ENCODE peak calls at places on chromosome 21, in six cellular contexts. V is K562, A is H1, Z is heart left ventricle, M is adrenal gland, P is mucosa of descending colon. K is an unnamed sample.

GRCh38 chr21:39003982-39004775 is 179.1 kb downstream of the PSMG1 start:
- DNase-seq in A (no peak), M (no peak), Z (no peak), P (peak), V (peak), K (no peak)

GRCh38 chr21:46424062-46424591 is 34.6 kb upstream of the DIP2A start:
- DNase-seq in V (no peak), P (peak), M (no peak), Z (peak), A (no peak), K (no peak)

GRCh38 chr21:35614412-35614901 is 445.9 kb downstream of the SETD4 start:
- DNase-seq in Z (no peak), V (peak), P (no peak), A (no peak), M (no peak), K (peak)

GRCh38 chr21:44994016-44994365 is 54.2 kb downstream of the SLX9 start:
- DNase-seq in P (peak), A (no peak), V (no peak), M (no peak), Z (peak), K (no peak)

GRCh38 chr21:39029086-39029772 is 154.0 kb downstream of the PSMG1 start:
- DNase-seq in Z (no peak), P (no peak), A (no peak), M (no peak), V (no peak), K (peak)

GRCh38 chr21:36059823-36060158 is 535 bp downstream of the SETD4 start:
- DNase-seq in A (peak), P (no peak), Z (peak), M (peak), V (peak), K (no peak)

GRCh38 chr21:37564341-37564923 is 197.9 kb downstream of the DYRK1A start:
- DNase-seq in P (peak), V (peak), Z (peak), A (peak), M (peak), K (peak)

GRCh38 chr21:41783476-41784150 is 16.8 kb upstream of the RIPK4 start:
- DNase-seq in Z (no peak), A (no peak), V (peak), P (peak), M (no peak), K (peak)

GRCh38 chr21:45801989-45802388 is 158.5 kb downstream of the PCBP3 start:
- DNase-seq in M (no peak), V (no peak), A (no peak), P (no peak), Z (no peak), K (no peak)

GRCh38 chr21:17667256-17667655 is 54.6 kb upstream of the BTG3 start:
- DNase-seq in A (no peak), M (no peak), V (no peak), P (no peak), Z (no peak), K (no peak)

GRCh38 chr21:41727784-41728763 is 38.8 kb downstream of the RIPK4 start:
- DNase-seq in M (no peak), V (no peak), A (no peak), P (peak), Z (no peak), K (no peak)

GRCh38 chr21:37580690-37581089 is 214.1 kb downstream of the DYRK1A start:
- DNase-seq in Z (no peak), P (no peak), M (no peak), V (no peak), A (no peak), K (no peak)

GRCh38 chr21:35048183-35048601 is 910 bp downstream of the RUNX1 start:
- DNase-seq in V (no peak), P (no peak), Z (peak), A (no peak), M (peak), K (no peak)

GRCh38 chr21:23725576-23725975 is 1881.7 kb downstream of the MRPL39 start:
- DNase-seq in M (no peak), A (no peak), V (peak), Z (no peak), P (no peak), K (no peak)

GRCh38 chr21:46391773-46392172 is 66.9 kb upstream of the DIP2A start:
- DNase-seq in P (peak), M (no peak), V (no peak), A (no peak), Z (peak), K (no peak)

GRCh38 chr21:42674351-42674940 is 21.0 kb downstream of the PDE9A start:
- DNase-seq in M (no peak), P (no peak), V (peak), A (peak), Z (peak), K (no peak)

GRCh38 chr21:42220138-42220701 is 1.3 kb downstream of the ABCG1 start:
- DNase-seq in M (peak), A (peak), P (peak), V (no peak), Z (no peak), K (peak)

GRCh38 chr21:45283019-45283610 is 4.6 kb downstream of the POFUT2 start:
- DNase-seq in V (no peak), Z (no peak), P (no peak), M (peak), A (no peak), K (no peak)

GRCh38 chr21:43195131-43196021 is 26.6 kb downstream of the CRYAA start:
- DNase-seq in Z (peak), P (peak), A (no peak), M (peak), V (no peak), K (no peak)

GRCh38 chr21:34941162-34941561 is 107.9 kb downstream of the RUNX1 start:
- DNase-seq in P (no peak), A (no peak), V (no peak), Z (no peak), M (no peak), K (no peak)

GRCh38 chr21:36698160-36699025 is 522 bp upstream of the SIM2 start:
- DNase-seq in V (no peak), A (peak), P (no peak), Z (no peak), M (no peak), K (no peak)

GRCh38 chr21:38219049-38219628 is 37.7 kb upstream of the KCNJ15 start:
- DNase-seq in V (peak), Z (peak), M (peak), P (peak), A (peak), K (peak)

GRCh38 chr21:39082656-39083376 is 100.4 kb downstream of the PSMG1 start:
- DNase-seq in P (no peak), Z (no peak), A (no peak), V (peak), M (no peak), K (no peak)

GRCh38 chr21:46439906-46440305 is 18.8 kb upstream of the DIP2A start:
- DNase-seq in Z (no peak), V (no peak), A (no peak), P (no peak), M (no peak), K (no peak)

GRCh38 chr21:39134288-39134810 is 48.9 kb downstream of the PSMG1 start:
- DNase-seq in Z (no peak), V (no peak), P (no peak), M (no peak), A (peak), K (no peak)

GRCh38 chr21:44301961-44302406 is 2.1 kb downstream of the PFKL start:
- DNase-seq in A (no peak), P (no peak), M (no peak), V (no peak), Z (no peak), K (no peak)

GRCh38 chr21:39121600-39122355 is 61.5 kb downstream of the PSMG1 start:
- DNase-seq in Z (no peak), A (peak), V (no peak), P (no peak), M (no peak), K (peak)

GRCh38 chr21:31660134-31660565 is 657 bp downstream of the SOD1 start:
- DNase-seq in Z (no peak), V (no peak), A (no peak), M (no peak), P (peak), K (peak)

GRCh38 chr21:41648591-41649031 is 118.2 kb downstream of the RIPK4 start:
- DNase-seq in A (no peak), Z (no peak), V (no peak), P (no peak), M (no peak), K (peak)

GRCh38 chr21:46413365-46413696 is 45.4 kb upstream of the DIP2A start:
- DNase-seq in V (no peak), A (no peak), Z (peak), P (peak), M (no peak), K (no peak)

GRCh38 chr21:38920631-38921398 is 115.1 kb downstream of the ETS2 start:
- DNase-seq in V (no peak), Z (no peak), M (no peak), P (no peak), A (no peak), K (peak)

GRCh38 chr21:42988234-42988965 is 14.0 kb downstream of the PKNOX1 start:
- DNase-seq in M (no peak), V (no peak), P (no peak), A (no peak), Z (no peak), K (peak)

GRCh38 chr21:42818328-42818749 is 61.0 kb downstream of the WDR4 start:
- DNase-seq in V (peak), P (no peak), M (peak), A (peak), Z (peak), K (peak)

GRCh38 chr21:42315296-42315891 is at the start of gene TFF3:
- DNase-seq in P (peak), A (peak), V (no peak), Z (no peak), M (no peak), K (peak)

GRCh38 chr21:34817821-34818662 is 149.2 kb downstream of the CLIC6 start:
- DNase-seq in V (no peak), M (no peak), Z (no peak), A (no peak), P (no peak), K (no peak)

GRCh38 chr21:27265492-27265891 is 298.6 kb upstream of the ADAMTS5 start:
- DNase-seq in Z (no peak), M (no peak), V (no peak), A (no peak), P (no peak), K (no peak)

GRCh38 chr21:27258222-27258621 is 291.3 kb upstream of the ADAMTS5 start:
- DNase-seq in P (no peak), V (no peak), A (no peak), Z (no peak), M (no peak), K (no peak)

GRCh38 chr21:27260728-27261127 is 293.8 kb upstream of the ADAMTS5 start:
- DNase-seq in A (no peak), V (no peak), Z (no peak), M (no peak), P (no peak), K (no peak)

GRCh38 chr21:27258756-27259429 is 292.0 kb upstream of the ADAMTS5 start:
- DNase-seq in P (no peak), A (no peak), M (no peak), V (no peak), Z (no peak), K (no peak)

DNA sequence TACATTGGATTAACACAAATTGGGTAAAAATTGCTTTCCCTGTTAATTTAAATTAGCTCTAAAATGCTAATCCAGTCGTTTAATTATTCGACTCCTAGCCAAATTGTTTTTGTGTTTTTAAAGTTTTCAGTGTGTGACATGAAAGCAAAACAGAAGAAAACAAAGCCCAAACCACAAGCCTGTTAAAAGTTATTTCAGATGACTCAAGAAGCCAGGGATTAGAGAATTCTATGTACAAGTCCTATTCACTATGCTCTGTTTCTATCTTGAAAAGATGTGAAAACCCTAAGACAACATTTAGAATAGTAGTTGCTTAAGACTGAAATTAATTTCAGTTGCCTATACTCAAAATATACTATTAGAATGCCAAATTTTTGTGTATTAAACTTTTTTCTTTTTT is 294.8 kb upstream of the ADAMTS5 start:
- DNase-seq in P (no peak), A (no peak), M (no peak), Z (no peak), V (no peak), K (no peak)
- TF ChIP-seq CTCF in P (no peak), A (no peak), M (no peak), Z (no peak), V (no peak), K (no peak)

GRCh38 chr21:15057290-15057689 is 7.5 kb downstream of the NRIP1 start:
- DNase-seq in M (no peak), P (no peak), Z (no peak), A (no peak), V (peak), K (no peak)

GRCh38 chr21:15053531-15053930 is 11.3 kb downstream of the NRIP1 start:
- DNase-seq in V (no peak), M (no peak), A (no peak), P (no peak), Z (no peak), K (no peak)

GRCh38 chr21:15051652-15052554 is 12.9 kb downstream of the NRIP1 start:
- DNase-seq in M (no peak), P (no peak), Z (no peak), A (no peak), V (peak), K (no peak)

GRCh38 chr21:15054606-15055239 is 10.1 kb downstream of the NRIP1 start:
- DNase-seq in A (no peak), P (no peak), V (no peak), M (no peak), Z (no peak), K (no peak)

DNA sequence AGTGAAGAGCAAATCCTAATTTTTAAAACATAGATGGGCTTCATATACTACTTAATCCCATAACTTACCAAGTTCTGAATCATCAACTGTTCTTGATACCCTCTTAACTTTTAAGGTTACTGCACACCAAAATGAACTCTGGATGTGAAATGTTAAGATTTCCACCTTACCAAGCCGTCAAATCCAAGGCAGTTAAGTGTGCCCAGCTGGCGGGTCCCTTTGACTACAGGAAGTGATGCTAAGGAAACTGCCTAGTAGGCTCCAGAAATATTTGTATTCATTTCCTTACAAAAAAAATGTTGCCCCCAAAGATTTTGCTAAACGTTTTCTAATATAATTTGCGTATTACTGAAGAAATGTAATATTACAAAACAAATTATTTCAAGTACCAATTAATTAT is 10.7 kb downstream of the NRIP1 start:
- DNase-seq in Z (no peak), M (no peak), P (no peak), A (no peak), V (no peak), K (no peak)
- H3K4me3 ChIP-seq in Z (no peak), M (no peak), P (no peak), A (no peak), V (no peak), K (no peak)

DNA sequence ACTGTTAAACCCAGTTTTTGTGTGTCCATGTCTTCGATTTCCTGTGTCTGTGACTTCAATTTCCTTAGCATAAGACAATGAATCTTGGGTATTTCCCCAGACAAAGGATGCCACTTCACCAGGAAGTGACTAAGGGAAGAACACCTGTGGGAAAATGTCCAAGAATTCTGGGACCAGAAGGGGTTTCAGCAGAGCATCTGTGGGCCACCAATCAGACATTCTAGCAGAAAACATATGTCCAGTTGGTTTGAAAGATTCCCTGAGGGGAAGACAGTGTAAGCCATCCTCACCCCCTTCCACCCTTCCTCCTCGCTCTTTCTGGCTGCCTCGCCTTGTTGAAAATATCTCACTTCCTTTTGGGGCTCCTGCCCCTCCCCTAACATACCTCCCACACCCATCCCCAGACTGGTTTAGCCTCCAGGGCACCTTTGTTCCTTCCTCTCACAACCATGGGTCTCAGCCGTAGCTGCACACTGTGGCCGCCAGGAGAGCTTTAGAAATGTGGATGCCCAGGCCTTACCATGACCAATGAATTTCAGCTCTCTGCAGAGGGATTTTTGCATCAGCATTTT is 25.5 kb upstream of the IFNAR1 start:
- DNase-seq in Z (no peak), M (no peak), A (no peak), V (no peak), P (peak), K (no peak)
- TF ChIP-seq CTCF in Z (no peak), M (no peak), A (no peak), V (no peak), P (no peak), K (no peak)

DNA sequence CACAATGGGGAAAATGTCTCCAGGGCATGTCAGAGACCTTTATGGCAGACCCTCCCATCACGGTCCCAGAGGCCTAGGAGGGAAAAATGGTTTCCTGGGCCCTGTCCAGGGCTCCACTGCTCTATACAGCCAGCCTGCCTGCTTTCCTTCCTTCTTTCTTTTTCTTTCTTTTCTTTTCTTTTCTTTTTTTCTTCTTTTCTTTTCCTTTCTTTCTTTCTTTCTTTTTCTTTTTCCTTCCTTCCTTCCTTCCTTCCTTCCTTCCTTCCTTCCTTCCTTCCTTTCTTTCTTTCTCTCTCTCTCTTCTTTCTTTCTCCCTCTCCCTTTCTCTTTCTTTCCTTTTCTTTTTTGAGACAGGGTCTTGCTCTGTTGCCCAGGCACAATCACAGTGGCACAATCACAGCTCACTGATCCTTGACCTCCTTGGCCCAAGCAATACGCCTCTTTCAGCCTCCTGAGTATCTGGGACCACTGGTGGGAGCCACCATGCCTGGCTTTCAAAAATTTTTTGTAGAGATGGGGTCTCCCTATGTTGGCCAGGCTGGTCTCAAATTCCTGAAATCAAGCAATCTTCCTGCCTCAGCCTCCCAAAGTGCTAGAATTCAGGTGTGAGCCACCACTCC is 106.9 kb downstream of the BACH1 start:
- DNase-seq in A (no peak), P (no peak), V (no peak), M (no peak), Z (no peak), K (no peak)
- H3K4me3 ChIP-seq in A (no peak), P (no peak), V (no peak), M (no peak), Z (no peak), K (no peak)